ENCODE peak calls at places on chromosomes 11 and 22, in eight cellular contexts. X, W, S, M, T, N, L and E are unnamed samples.
A peak's percentile ranks its signal among the peaks of the same experiment; 100 is the strongest.

GRCh38 chr11:108223449-108224149 is 732 bp downstream of the ATM start:
- DNase-seq in X (peak; percentile 38), L (peak; percentile 43), M (peak; percentile 61), T (peak; percentile 72), S (no peak), W (no peak), N (no peak), E (no peak)

GRCh38 chr22:24521791-24522245 is 26.7 kb downstream of the UPB1 start:
- DNase-seq in L (no peak), X (peak; percentile 84), N (no peak), W (no peak), S (peak; percentile 38), M (no peak), T (peak; percentile 52), E (peak; percentile 46)

GRCh38 chr11:44301856-44302231 is 8.1 kb downstream of the ALX4 start:
- DNase-seq in L (no peak), M (no peak), S (no peak), T (no peak), X (no peak), W (no peak), N (no peak), E (peak; percentile 71)

GRCh38 chr11:105935791-105936190 is 86.2 kb downstream of the MSANTD4 start:
- DNase-seq in T (no peak), X (no peak), W (peak; percentile 31), N (no peak), L (no peak), S (no peak), M (no peak), E (no peak)

GRCh38 chr11:20117291-20117690 is 43.0 kb downstream of the DBX1 start:
- DNase-seq in S (no peak), N (no peak), W (no peak), L (no peak), X (no peak), T (no peak), M (no peak), E (no peak)

GRCh38 chr11:103546236-103546635 is 437.0 kb downstream of the DYNC2H1 start:
- DNase-seq in T (no peak), L (no peak), S (no peak), W (no peak), X (peak; percentile 71), M (no peak), N (no peak), E (peak; percentile 35)

GRCh38 chr11:110432713-110433392 is 3.1 kb downstream of the FDX1 start:
- DNase-seq in S (no peak), L (no peak), W (no peak), T (no peak), X (peak; percentile 70), M (no peak), N (no peak), E (no peak)

GRCh38 chr11:100825610-100826009 is 138.5 kb downstream of the ARHGAP42 start:
- DNase-seq in T (no peak), L (no peak), S (no peak), M (no peak), N (no peak), W (no peak), X (no peak), E (no peak)

GRCh38 chr11:70471254-70471653 is 72.9 kb downstream of the CTTN start:
- DNase-seq in X (peak; percentile 39), W (no peak), M (no peak), S (peak; percentile 6), L (no peak), N (peak; percentile 71), T (no peak), E (no peak)

GRCh38 chr11:34251640-34251980 is 106.2 kb downstream of the ABTB2 start:
- DNase-seq in X (peak; percentile 47), L (no peak), M (no peak), N (no peak), T (no peak), S (no peak), W (no peak), E (peak; percentile 58)

GRCh38 chr11:43419460-43419859 is 60.7 kb downstream of the TTC17 start:
- DNase-seq in X (peak; percentile 75), N (no peak), T (no peak), S (peak; percentile 10), W (no peak), M (no peak), L (no peak), E (peak; percentile 38)

GRCh38 chr11:118610773-118611432 is 3.5 kb downstream of the PHLDB1 start:
- DNase-seq in X (peak; percentile 77), S (peak; percentile 88), W (peak; percentile 31), T (peak; percentile 91), M (peak; percentile 45), L (peak; percentile 90), N (peak; percentile 69), E (peak; percentile 63)

GRCh38 chr11:60280412-60280811 is at the start of gene MS4A4A:
- DNase-seq in L (no peak), M (peak; percentile 29), S (no peak), T (no peak), X (no peak), W (no peak), N (no peak), E (no peak)

GRCh38 chr11:117724104-117724503 is 72.9 kb downstream of the DSCAML1 start:
- DNase-seq in M (no peak), T (no peak), L (no peak), W (no peak), S (no peak), N (no peak), X (no peak), E (no peak)

GRCh38 chr11:66081505-66081904 is 11.4 kb downstream of the PACS1 start:
- DNase-seq in W (no peak), L (peak; percentile 62), X (peak; percentile 50), M (peak; percentile 63), N (peak; percentile 42), T (peak; percentile 85), S (peak; percentile 56), E (no peak)

GRCh38 chr22:50398698-50399648 is 55.8 kb downstream of the PPP6R2 start:
- DNase-seq in M (no peak), T (no peak), N (no peak), X (no peak), L (no peak), S (no peak), W (no peak), E (no peak)

GRCh38 chr11:19524171-19524671 is 188.4 kb upstream of the NAV2 start:
- DNase-seq in T (no peak), N (no peak), M (no peak), X (peak; percentile 62), W (peak; percentile 54), L (no peak), S (no peak), E (peak; percentile 36)

GRCh38 chr22:44698531-44699421 is 3.2 kb upstream of the PRR5 start:
- DNase-seq in L (no peak), X (peak; percentile 74), S (no peak), T (no peak), M (peak; percentile 21), N (no peak), W (no peak), E (peak; percentile 88)

GRCh38 chr22:24208012-24208749 is 26.9 kb downstream of the SUSD2 start:
- DNase-seq in T (no peak), W (no peak), M (peak; percentile 96), S (no peak), N (no peak), X (peak; percentile 98), L (no peak), E (peak; percentile 88)

GRCh38 chr22:47094861-47095330 is 332.4 kb downstream of the TBC1D22A start:
- DNase-seq in M (no peak), N (no peak), X (no peak), S (no peak), W (no peak), T (no peak), L (no peak), E (no peak)

GRCh38 chr22:50695421-50696250 is 23.0 kb downstream of the SHANK3 start:
- DNase-seq in X (no peak), W (no peak), N (no peak), S (no peak), M (no peak), L (no peak), T (no peak), E (no peak)

GRCh38 chr11:67245046-67245445 is 21.2 kb upstream of the GRK2 start:
- DNase-seq in X (no peak), M (no peak), N (no peak), W (no peak), S (no peak), T (no peak), L (no peak), E (no peak)

GRCh38 chr11:17224727-17225126 is 16.9 kb upstream of the PIK3C2A start:
- DNase-seq in N (no peak), M (no peak), L (no peak), X (peak; percentile 18), T (no peak), W (no peak), S (no peak), E (no peak)

GRCh38 chr11:101916422-101916821 is at the start of gene ANGPTL5:
- DNase-seq in L (no peak), X (no peak), M (no peak), T (no peak), S (no peak), W (no peak), N (no peak), E (peak; percentile 7)